ENCODE peak calls at places on chromosomes 16 and 17, in eight cellular contexts. W is H54, B is kidney epithelial cell, C is NAMALWA, F is lung, V is GDM1, I is RPMI7951, S is iris pigment epithelial cell. X is an unnamed sample.

GRCh38 chr16:30112197-30113030 is 923 bp downstream of the GDPD3 start:
- DNase-seq in W (no peak), B (no peak), C (peak), F (no peak), V (peak), I (peak), S (peak), X (no peak)

GRCh38 chr17:47935961-47936360 is 5.4 kb upstream of the PNPO start:
- DNase-seq in W (peak), B (no peak), C (no peak), F (no peak), V (no peak), I (peak), S (peak), X (no peak)

GRCh38 chr16:2270588-2271470 is 2.9 kb upstream of the RNPS1 start:
- DNase-seq in W (no peak), B (no peak), C (no peak), F (no peak), V (no peak), I (no peak), S (no peak), X (no peak)

GRCh38 chr17:18889658-18890057 is 31.7 kb downstream of the PRPSAP2 start:
- DNase-seq in W (no peak), B (no peak), C (no peak), F (no peak), V (no peak), I (no peak), S (no peak), X (no peak)

GRCh38 chr16:28935924-28936783 is 4.4 kb downstream of the CD19 start:
- DNase-seq in W (peak), B (no peak), C (peak), F (peak), V (peak), I (peak), S (peak), X (peak)

GRCh38 chr16:75555213-75555706 is 792 bp downstream of the TMEM231 start:
- DNase-seq in W (peak), B (peak), C (peak), F (peak), V (no peak), I (peak), S (peak), X (peak)

GRCh38 chr17:10022416-10022815 is 117.3 kb upstream of the RCVRN start:
- DNase-seq in W (no peak), B (no peak), C (no peak), F (no peak), V (no peak), I (peak), S (no peak), X (no peak)

GRCh38 chr17:17692353-17693252 is 11.3 kb downstream of the RAI1 start:
- DNase-seq in W (no peak), B (no peak), C (no peak), F (no peak), V (no peak), I (no peak), S (no peak), X (no peak)

GRCh38 chr16:4051591-4051990 is 64.7 kb downstream of the ADCY9 start:
- DNase-seq in W (no peak), B (no peak), C (no peak), F (no peak), V (no peak), I (no peak), S (no peak), X (no peak)

GRCh38 chr16:4536391-4537106 is 2.0 kb downstream of the CDIP1 start:
- DNase-seq in W (no peak), B (no peak), C (no peak), F (no peak), V (no peak), I (no peak), S (no peak), X (no peak)

GRCh38 chr17:47220531-47220999 is 11.4 kb downstream of the MYL4 start:
- DNase-seq in W (no peak), B (no peak), C (no peak), F (no peak), V (peak), I (no peak), S (no peak), X (no peak)

GRCh38 chr17:33560165-33560564 is 267.1 kb upstream of the ASIC2 start:
- DNase-seq in W (no peak), B (no peak), C (no peak), F (no peak), V (no peak), I (peak), S (peak), X (no peak)

GRCh38 chr17:3983945-3984484 is 19.8 kb upstream of the ATP2A3 start:
- DNase-seq in W (peak), B (no peak), C (no peak), F (no peak), V (no peak), I (peak), S (peak), X (no peak)

GRCh38 chr17:81664051-81664470 is 2.3 kb downstream of the OXLD1 start:
- DNase-seq in W (no peak), B (no peak), C (no peak), F (no peak), V (no peak), I (no peak), S (no peak), X (no peak)

GRCh38 chr16:14455577-14455976 is 174.5 kb downstream of the PARN start:
- DNase-seq in W (no peak), B (no peak), C (no peak), F (no peak), V (no peak), I (no peak), S (peak), X (no peak)

GRCh38 chr17:35766903-35767510 is 6.3 kb downstream of the C17orf50 start:
- DNase-seq in W (peak), B (no peak), C (peak), F (no peak), V (no peak), I (no peak), S (peak), X (no peak)

GRCh38 chr16:17318200-17318599 is 152.6 kb downstream of the XYLT1 start:
- DNase-seq in W (no peak), B (no peak), C (no peak), F (no peak), V (no peak), I (no peak), S (no peak), X (no peak)

GRCh38 chr16:10250137-10250850 is 68.1 kb upstream of the GRIN2A start:
- DNase-seq in W (no peak), B (no peak), C (no peak), F (no peak), V (no peak), I (no peak), S (no peak), X (no peak)

GRCh38 chr17:17051380-17051779 is 9.1 kb downstream of the MPRIP start:
- DNase-seq in W (no peak), B (no peak), C (no peak), F (no peak), V (no peak), I (no peak), S (no peak), X (no peak)

GRCh38 chr17:81914103-81914850 is 3.1 kb upstream of the PCYT2 start:
- DNase-seq in W (no peak), B (no peak), C (no peak), F (no peak), V (no peak), I (no peak), S (no peak), X (no peak)

GRCh38 chr16:81096715-81097208 is 567 bp upstream of the GCSH start:
- DNase-seq in W (no peak), B (no peak), C (no peak), F (no peak), V (no peak), I (no peak), S (no peak), X (no peak)

GRCh38 chr17:79065105-79065670 is 9.4 kb upstream of the ENGASE start:
- DNase-seq in W (no peak), B (no peak), C (peak), F (no peak), V (no peak), I (peak), S (peak), X (no peak)

GRCh38 chr16:88320947-88321634 is 61.7 kb upstream of the ZNF469 start:
- DNase-seq in W (no peak), B (no peak), C (peak), F (no peak), V (no peak), I (no peak), S (peak), X (no peak)

GRCh38 chr17:82531431-82531881 is 11.9 kb downstream of the FOXK2 start:
- DNase-seq in W (peak), B (no peak), C (no peak), F (no peak), V (no peak), I (no peak), S (peak), X (no peak)

GRCh38 chr16:69112285-69113129 is 7.1 kb downstream of the HAS3 start:
- DNase-seq in W (peak), B (no peak), C (peak), F (peak), V (no peak), I (peak), S (no peak), X (no peak)

GRCh38 chr17:28938552-28938951 is 12.8 kb downstream of the PHF12 start:
- DNase-seq in W (no peak), B (no peak), C (no peak), F (no peak), V (no peak), I (no peak), S (peak), X (peak)